ENCODE peak calls at places on chromosome 13, in four cellular contexts. O is small intestine, S is NCI-H1105, C is RWPE1. M is an unnamed sample.

GRCh38 chr13:89401209-89401810 is 1730.1 kb downstream of the SLITRK5 start:
- DNase-seq in S (no peak), C (peak; percentile 42), O (no peak), M (peak; percentile 58)

GRCh38 chr13:48194392-48194754 is 38.6 kb upstream of the ITM2B start:
- DNase-seq in S (no peak), C (no peak), O (no peak), M (peak; percentile 12)

GRCh38 chr13:81223784-81224501 is 883.0 kb upstream of the SPRY2 start:
- DNase-seq in C (no peak), S (no peak), O (peak; percentile 1), M (no peak)

GRCh38 chr13:100735494-100735893 is 60.9 kb upstream of the TMTC4 start:
- DNase-seq in S (no peak), C (no peak), O (no peak), M (no peak)

GRCh38 chr13:84655677-84656076 is 773.4 kb upstream of the SLITRK1 start:
- DNase-seq in O (no peak), C (no peak), S (no peak), M (no peak)

GRCh38 chr13:113978741-113979481 is 5.0 kb upstream of the C13orf46 start:
- DNase-seq in S (no peak), O (no peak), C (no peak), M (no peak)

GRCh38 chr13:29886446-29886845 is 36.0 kb upstream of the UBL3 start:
- DNase-seq in S (no peak), O (no peak), C (no peak), M (no peak)

GRCh38 chr13:107906131-107906530 is 309.2 kb downstream of the LIG4 start:
- DNase-seq in C (no peak), O (no peak), S (no peak), M (no peak)

GRCh38 chr13:40613192-40613818 is 53.1 kb downstream of the FOXO1 start:
- DNase-seq in C (no peak), O (peak; percentile 49), S (no peak), M (no peak)

GRCh38 chr13:39810091-39810877 is 154.8 kb downstream of the COG6 start:
- DNase-seq in O (no peak), C (no peak), S (no peak), M (no peak)

GRCh38 chr13:66171821-66172220 is 1058.3 kb downstream of the PCDH9 start:
- DNase-seq in O (no peak), C (no peak), S (no peak), M (no peak)

GRCh38 chr13:110616103-110617101 is 1.1 kb downstream of the NAXD start:
- DNase-seq in S (no peak), O (peak; percentile 53), C (peak; percentile 67), M (peak; percentile 23)

GRCh38 chr13:110350509-110350908 is 43.4 kb downstream of the COL4A2 start:
- DNase-seq in O (no peak), S (no peak), C (no peak), M (peak; percentile 28)

GRCh38 chr13:39023316-39023715 is 14.6 kb downstream of the PROSER1 start:
- DNase-seq in O (no peak), C (no peak), S (no peak), M (no peak)

GRCh38 chr13:32804673-32805260 is 211.5 kb upstream of the KL start:
- DNase-seq in C (no peak), O (no peak), S (no peak), M (no peak)

GRCh38 chr13:110521946-110522345 is 39.6 kb downstream of the RAB20 start:
- DNase-seq in O (no peak), C (no peak), S (no peak), M (no peak)

GRCh38 chr13:25652764-25653163 is 281.0 kb downstream of the ATP8A2 start:
- DNase-seq in C (no peak), S (no peak), O (no peak), M (peak; percentile 88)

GRCh38 chr13:66264976-66265375 is 965.2 kb downstream of the PCDH9 start:
- DNase-seq in O (no peak), S (no peak), C (no peak), M (peak; percentile 46)

GRCh38 chr13:111558700-111559088 is 238.3 kb downstream of the TEX29 start:
- DNase-seq in O (no peak), C (no peak), S (no peak), M (no peak)

GRCh38 chr13:110340812-110341444 is 33.8 kb downstream of the COL4A2 start:
- DNase-seq in S (no peak), O (no peak), C (no peak), M (no peak)

GRCh38 chr13:43057653-43058317 is 34.4 kb downstream of the DNAJC15 start:
- DNase-seq in C (no peak), S (peak; percentile 14), O (peak; percentile 37), M (no peak)

GRCh38 chr13:44413095-44413494 is 39.5 kb downstream of the SERP2 start:
- DNase-seq in C (no peak), O (no peak), S (no peak), M (no peak)

GRCh38 chr13:46071590-46072249 is 19.2 kb upstream of the ZC3H13 start:
- DNase-seq in C (no peak), S (no peak), O (no peak), M (no peak)

GRCh38 chr13:113152894-113153809 is 5.3 kb upstream of the PROZ start:
- DNase-seq in S (peak; percentile 35), C (no peak), O (peak; percentile 28), M (peak; percentile 32)